ENCODE peak calls at places on chromosomes 3 and 15, in four cellular contexts. B is Calu3, O is spleen, Z is HCT116. R is an unnamed sample.
A peak's percentile ranks its signal among the peaks of the same experiment; 100 is the strongest.

GRCh38 chr15:92810418-92811138 is 89.5 kb upstream of the CHD2 start:
- DNase-seq in B (peak; percentile 78), O (peak; percentile 83), Z (no peak), R (no peak)

GRCh38 chr3:187025254-187025655 is 94.9 kb downstream of the ST6GAL1 start:
- DNase-seq in B (no peak), O (no peak), Z (no peak), R (no peak)

GRCh38 chr15:71591057-71591456 is 219.3 kb upstream of the NR2E3 start:
- DNase-seq in B (no peak), O (no peak), Z (no peak), R (no peak)

GRCh38 chr3:185405243-185405642 is 42.3 kb downstream of the MAP3K13 start:
- DNase-seq in B (no peak), O (no peak), Z (no peak), R (no peak)

GRCh38 chr3:11724615-11725339 is 81.1 kb upstream of the VGLL4 start:
- DNase-seq in B (no peak), O (no peak), Z (no peak), R (no peak)

GRCh38 chr3:69710153-69710977 is 28.9 kb upstream of the MITF start:
- DNase-seq in B (no peak), O (no peak), Z (no peak), R (no peak)

GRCh38 chr3:15309662-15310335 is 22.6 kb downstream of the SH3BP5 start:
- DNase-seq in B (no peak), O (no peak), Z (no peak), R (no peak)

GRCh38 chr3:13570391-13571194 is 21.7 kb downstream of the FBLN2 start:
- DNase-seq in B (no peak), O (peak; percentile 65), Z (no peak), R (no peak)

GRCh38 chr15:35168464-35168863 is 83.4 kb upstream of the NANOGP8 start:
- DNase-seq in B (peak; percentile 0), O (no peak), Z (no peak), R (no peak)

GRCh38 chr15:70376929-70377691 is 279.4 kb upstream of the TLE3 start:
- DNase-seq in B (peak; percentile 27), O (no peak), Z (no peak), R (no peak)

GRCh38 chr15:35181538-35181937 is 96.4 kb upstream of the NANOGP8 start:
- DNase-seq in B (no peak), O (no peak), Z (peak; percentile 3), R (no peak)

GRCh38 chr3:107710851-107711250 is 188.1 kb downstream of the BBX start:
- DNase-seq in B (no peak), O (no peak), Z (peak; percentile 15), R (no peak)

GRCh38 chr3:120678331-120678845 is 3.7 kb downstream of the HGD start:
- DNase-seq in B (peak; percentile 70), O (no peak), Z (no peak), R (no peak)

GRCh38 chr3:132509096-132509495 is 88.0 kb upstream of the ACKR4 start:
- DNase-seq in B (no peak), O (no peak), Z (no peak), R (no peak)

GRCh38 chr15:43209059-43209824 is 11.6 kb downstream of the EPB42 start:
- DNase-seq in B (no peak), O (no peak), Z (no peak), R (no peak)

GRCh38 chr3:39052613-39053012 is 797 bp downstream of the WDR48 start:
- DNase-seq in B (no peak), O (no peak), Z (no peak), R (no peak)

GRCh38 chr3:138479355-138479964 is 45.0 kb downstream of the ESYT3 start:
- DNase-seq in B (peak; percentile 79), O (no peak), Z (peak; percentile 35), R (peak; percentile 51)

GRCh38 chr3:117399311-117400068 is 689.9 kb downstream of the TUSC7 start:
- DNase-seq in B (no peak), O (no peak), Z (no peak), R (no peak)

GRCh38 chr15:81863157-81863556 is 182.7 kb downstream of the MEX3B start:
- DNase-seq in B (no peak), O (no peak), Z (no peak), R (no peak)

GRCh38 chr3:177860236-177860635 is 663.0 kb upstream of the TBL1XR1 start:
- DNase-seq in B (no peak), O (no peak), Z (no peak), R (no peak)

GRCh38 chr15:39579487-39580116 is 1.3 kb upstream of the THBS1 start:
- DNase-seq in B (peak; percentile 64), O (no peak), Z (peak; percentile 67), R (peak; percentile 51)

GRCh38 chr3:14289590-14290453 is 111.2 kb downstream of the LSM3 start:
- DNase-seq in B (peak; percentile 24), O (no peak), Z (no peak), R (peak; percentile 28)

GRCh38 chr15:37061996-37062395 is 38.4 kb downstream of the MEIS2 start:
- DNase-seq in B (peak; percentile 24), O (no peak), Z (peak; percentile 38), R (no peak)

GRCh38 chr15:71883447-71883846 is 73.1 kb downstream of the NR2E3 start:
- DNase-seq in B (no peak), O (no peak), Z (no peak), R (no peak)

GRCh38 chr15:31526916-31527690 is 200.5 kb downstream of the KLF13 start:
- DNase-seq in B (no peak), O (no peak), Z (no peak), R (no peak)

GRCh38 chr15:90087454-90088154 is 14.7 kb downstream of the IDH2 start:
- DNase-seq in B (peak; percentile 51), O (no peak), Z (no peak), R (no peak)

GRCh38 chr3:141312359-141313090 is 55.8 kb upstream of the ZBTB38 start:
- DNase-seq in B (no peak), O (no peak), Z (no peak), R (no peak)

GRCh38 chr3:159828542-159828943 is 160.1 kb upstream of the IL12A start:
- DNase-seq in B (no peak), O (no peak), Z (peak; percentile 35), R (no peak)

GRCh38 chr3:57863380-57863779 is 107.3 kb downstream of the SLMAP start:
- DNase-seq in B (no peak), O (no peak), Z (no peak), R (no peak)

GRCh38 chr3:54862526-54862925 is 65.3 kb downstream of the LRTM1 start:
- DNase-seq in B (no peak), O (no peak), Z (no peak), R (no peak)

R was measured in Panc1.